ENCODE peak calls at places on chromosomes 11 and 22, in eight cellular contexts. G is fibroblast of mammary gland, I is psoas muscle, T is heart left ventricle, H is mammary epithelial cell, W is prostate gland, K is spleen, C is body of pancreas. J is an unnamed sample.

GRCh38 chr11:132045116-132045515 is 674.7 kb downstream of the NTM start:
- DNase-seq in G (no peak), I (no peak), T (no peak), H (no peak), W (no peak), K (no peak), C (no peak), J (no peak)

GRCh38 chr11:35803115-35803514 is 140.5 kb downstream of the TRIM44 start:
- DNase-seq in G (no peak), I (no peak), T (no peak), H (no peak), W (no peak), K (no peak), C (no peak), J (no peak)

GRCh38 chr11:69865707-69866106 is 46.5 kb upstream of the FGF3 start:
- DNase-seq in G (no peak), I (no peak), T (no peak), H (no peak), W (no peak), K (no peak), C (no peak), J (no peak)

GRCh38 chr11:130609121-130610035 is 160.9 kb downstream of the ADAMTS15 start:
- DNase-seq in G (peak), I (peak), T (peak), H (no peak), W (no peak), K (no peak), C (peak), J (peak)

GRCh38 chr11:35526370-35526792 is 965 bp upstream of the PAMR1 start:
- DNase-seq in G (peak), I (no peak), T (no peak), H (peak), W (no peak), K (no peak), C (no peak), J (peak)

GRCh38 chr22:29348956-29349355 is 33.5 kb upstream of the RASL10A start:
- DNase-seq in G (no peak), I (peak), T (no peak), H (peak), W (no peak), K (no peak), C (no peak), J (no peak)

GRCh38 chr11:131064373-131064991 is 148.2 kb upstream of the SNX19 start:
- DNase-seq in G (peak), I (peak), T (no peak), H (peak), W (peak), K (no peak), C (peak), J (peak)

GRCh38 chr11:57345555-57346151 is 7.5 kb downstream of the P2RX3 start:
- DNase-seq in G (peak), I (peak), T (peak), H (peak), W (peak), K (peak), C (peak), J (peak)

GRCh38 chr11:120952503-120953229 is 71.2 kb upstream of the TBCEL start:
- DNase-seq in G (peak), I (peak), T (peak), H (peak), W (peak), K (peak), C (peak), J (peak)

GRCh38 chr11:100592619-100593309 is 94.3 kb upstream of the ARHGAP42 start:
- DNase-seq in G (no peak), I (no peak), T (no peak), H (no peak), W (no peak), K (no peak), C (no peak), J (no peak)

GRCh38 chr11:131991606-131992005 is 621.2 kb downstream of the NTM start:
- DNase-seq in G (no peak), I (no peak), T (no peak), H (peak), W (no peak), K (no peak), C (no peak), J (no peak)

GRCh38 chr22:44783581-44783980 is 31.2 kb downstream of the ARHGAP8 start:
- DNase-seq in G (no peak), I (no peak), T (no peak), H (no peak), W (no peak), K (peak), C (no peak), J (no peak)

GRCh38 chr22:30325065-30325720 is 1.5 kb downstream of the TBC1D10A start:
- DNase-seq in G (peak), I (peak), T (no peak), H (peak), W (peak), K (no peak), C (peak), J (peak)

GRCh38 chr11:75349540-75350116 is 1.8 kb downstream of the ARRB1 start:
- DNase-seq in G (no peak), I (peak), T (peak), H (no peak), W (no peak), K (peak), C (no peak), J (no peak)

GRCh38 chr11:63680842-63681207 is 475 bp upstream of the RTN3 start:
- DNase-seq in G (peak), I (no peak), T (no peak), H (peak), W (no peak), K (no peak), C (no peak), J (no peak)

GRCh38 chr11:124832571-124832970 is 32.4 kb upstream of the MSANTD2 start:
- DNase-seq in G (no peak), I (no peak), T (no peak), H (peak), W (no peak), K (no peak), C (no peak), J (no peak)

GRCh38 chr11:91373497-91373896 is 851.1 kb upstream of the FAT3 start:
- DNase-seq in G (no peak), I (no peak), T (no peak), H (no peak), W (no peak), K (no peak), C (no peak), J (no peak)

GRCh38 chr11:43129329-43129728 is 182.5 kb upstream of the API5 start:
- DNase-seq in G (no peak), I (no peak), T (no peak), H (no peak), W (no peak), K (no peak), C (no peak), J (no peak)
- H3K4me3 ChIP-seq in G (no peak), I (no peak), T (no peak), H (no peak), W (no peak), K (no peak), C (no peak), J (no peak)

GRCh38 chr11:134270250-134270714 is 5.9 kb upstream of the GLB1L3 start:
- DNase-seq in G (no peak), I (no peak), T (no peak), H (no peak), W (no peak), K (no peak), C (no peak), J (peak)
- TF ChIP-seq CTCF in G (no peak), I (no peak), T (no peak), H (peak), W (no peak), K (no peak), C (no peak), J (peak)

GRCh38 chr11:7486731-7487130 is 1.4 kb downstream of the OLFML1 start:
- DNase-seq in G (no peak), I (no peak), T (no peak), H (no peak), W (no peak), K (no peak), C (no peak), J (peak)
- H3K4me3 ChIP-seq in G (no peak), I (peak), T (no peak), H (no peak), W (no peak), K (no peak), C (no peak), J (no peak)

GRCh38 chr22:38257650-38258246 is 15.1 kb downstream of the TMEM184B start:
- DNase-seq in G (no peak), I (no peak), T (no peak), H (no peak), W (no peak), K (no peak), C (peak), J (no peak)
- TF ChIP-seq CTCF in G (no peak), I (no peak), T (no peak), H (peak), W (no peak), K (no peak), C (no peak), J (peak)

GRCh38 chr22:50059185-50059880 is 1.2 kb upstream of the TTLL8 start:
- DNase-seq in G (peak), I (no peak), T (no peak), H (no peak), W (no peak), K (no peak), C (no peak), J (peak)

GRCh38 chr22:50057292-50057867 is 718 bp downstream of the TTLL8 start:
- DNase-seq in G (no peak), I (no peak), T (no peak), H (no peak), W (no peak), K (no peak), C (no peak), J (no peak)

GRCh38 chr22:50057868-50058311 is at the start of gene TTLL8:
- DNase-seq in G (no peak), I (no peak), T (no peak), H (no peak), W (no peak), K (no peak), C (no peak), J (no peak)

GRCh38 chr22:50059881-50060262 is 1.8 kb upstream of the TTLL8 start:
- DNase-seq in G (no peak), I (no peak), T (no peak), H (no peak), W (no peak), K (no peak), C (no peak), J (no peak)

GRCh38 chr22:50058338-50059184 is 463 bp upstream of the TTLL8 start:
- DNase-seq in G (no peak), I (no peak), T (no peak), H (no peak), W (no peak), K (no peak), C (no peak), J (no peak)
- H3K4me3 ChIP-seq in G (no peak), I (no peak), T (no peak), H (no peak), W (no peak), K (no peak), C (no peak), J (no peak)